ENCODE peak calls at places on chromosomes 5 and 9, in five cellular contexts. L, G, I, Y and E are unnamed samples.

GRCh38 chr5:112604741-112605390 is 132.8 kb upstream of the APC start:
- DNase-seq in I (no peak), G (peak; percentile 15), Y (no peak), L (peak; percentile 29), E (peak; percentile 52)

GRCh38 chr5:80689627-80690026 is 34.8 kb upstream of the DHFR start:
- DNase-seq in G (no peak), I (no peak), Y (no peak), L (no peak), E (no peak)

GRCh38 chr9:99693888-99694287 is 127.8 kb upstream of the NR4A3 start:
- DNase-seq in L (no peak), G (no peak), I (peak; percentile 10), Y (no peak), E (no peak)

GRCh38 chr9:5909999-5910398 is 19.3 kb downstream of the MLANA start:
- DNase-seq in G (no peak), Y (peak; percentile 45), L (no peak), I (peak; percentile 67), E (no peak)

GRCh38 chr9:108241384-108241783 is 614.4 kb downstream of the ACTL7B start:
- DNase-seq in L (peak; percentile 10), G (no peak), I (peak; percentile 5), Y (no peak), E (peak; percentile 43)

GRCh38 chr5:124377386-124377785 is 369.1 kb downstream of the ZNF608 start:
- DNase-seq in I (no peak), Y (no peak), G (no peak), L (no peak), E (no peak)

GRCh38 chr5:173628501-173628900 is 12.1 kb upstream of the BOD1 start:
- DNase-seq in Y (no peak), L (no peak), I (no peak), G (no peak), E (no peak)

GRCh38 chr9:91905958-91906585 is 44.0 kb downstream of the ROR2 start:
- DNase-seq in Y (no peak), I (no peak), L (no peak), G (peak; percentile 95), E (no peak)

GRCh38 chr9:91334053-91334452 is 27.7 kb downstream of the AUH start:
- DNase-seq in L (no peak), I (peak; percentile 48), Y (peak; percentile 38), G (no peak), E (no peak)

GRCh38 chr9:87792831-87793288 is 66.9 kb downstream of the CTSL start:
- DNase-seq in I (peak; percentile 99), G (peak; percentile 77), L (peak; percentile 63), Y (peak; percentile 75), E (no peak)

GRCh38 chr5:138502121-138502520 is 36.8 kb downstream of the EGR1 start:
- DNase-seq in I (peak; percentile 74), Y (peak; percentile 31), L (no peak), G (no peak), E (no peak)

GRCh38 chr5:67035098-67035740 is 161.4 kb downstream of the CD180 start:
- DNase-seq in G (no peak), Y (peak; percentile 33), L (no peak), I (no peak), E (no peak)

GRCh38 chr5:59749782-59750520 is 143.6 kb downstream of the PDE4D start:
- DNase-seq in G (no peak), Y (peak; percentile 46), L (no peak), I (peak; percentile 29), E (no peak)

GRCh38 chr5:39498247-39498952 is 73.6 kb upstream of the DAB2 start:
- DNase-seq in L (no peak), Y (peak; percentile 77), I (peak; percentile 38), G (no peak), E (no peak)

GRCh38 chr9:97747201-97747965 is 50.2 kb upstream of the XPA start:
- DNase-seq in L (no peak), Y (no peak), G (no peak), I (no peak), E (peak; percentile 88)

GRCh38 chr9:127878001-127878651 is 651 bp upstream of the AK1 start:
- DNase-seq in L (no peak), I (no peak), G (no peak), Y (no peak), E (peak; percentile 84)
- H3K9ac ChIP-seq in L (peak overlapping the region; percentile 70), I (peak overlapping the region; percentile 73), G (peak overlapping the region; percentile 37), Y (peak overlapping the region; percentile 48), E (no peak overlapping the region)

GRCh38 chr5:91556-92263 is at the start of gene PLEKHG4B:
- DNase-seq in L (no peak), Y (peak; percentile 47), I (peak; percentile 26), G (no peak), E (peak; percentile 93)
- TF ChIP-seq EZH2 in L (no peak), Y (no peak), I (no peak), G (no peak), E (no peak)

GRCh38 chr5:159102294-159102934 is 2.7 kb upstream of the EBF1 start:
- DNase-seq in I (peak; percentile 60), Y (no peak), L (no peak), G (no peak), E (no peak)
- H3K9ac ChIP-seq in I (no peak overlapping the region), Y (no peak overlapping the region), L (no peak overlapping the region), G (no peak overlapping the region), E (no peak overlapping the region)

DNA sequence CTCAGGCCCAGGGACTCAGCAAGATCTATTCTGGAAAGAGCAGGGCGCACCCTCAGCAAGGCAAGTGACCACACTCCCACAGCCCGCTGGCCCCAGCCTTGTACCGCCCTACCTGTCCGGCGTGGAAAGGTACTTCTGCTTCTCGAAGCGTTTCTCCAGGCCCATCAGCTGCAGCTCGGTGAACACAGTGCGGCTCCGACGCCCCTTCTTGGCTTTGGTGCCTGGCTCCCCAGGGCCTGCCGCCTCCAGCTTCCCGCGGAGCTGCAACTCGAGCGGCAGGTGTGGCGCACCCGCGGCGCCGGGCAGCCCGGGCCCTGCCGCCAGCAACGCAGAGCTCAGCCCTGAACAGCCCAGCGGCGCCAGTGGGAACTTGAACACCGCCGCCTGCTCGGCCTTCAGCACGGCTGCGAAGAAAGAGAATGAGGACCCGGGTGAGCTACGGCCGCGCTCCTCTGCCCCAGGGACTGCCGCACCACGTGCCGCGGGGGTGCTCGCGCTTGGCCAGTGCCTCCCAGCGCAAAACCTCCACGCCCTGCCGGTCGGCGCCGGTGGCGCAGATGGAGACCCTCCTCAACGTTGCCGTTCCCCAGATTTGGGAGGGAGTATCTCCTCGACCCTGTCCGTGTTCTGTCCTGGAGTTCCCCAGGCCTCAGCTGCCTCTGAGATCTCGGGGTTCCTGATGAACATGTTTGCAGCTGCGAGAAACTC is 2.2 kb downstream of the BARX1 start:
- DNase-seq in G (no peak), I (no peak), L (no peak), Y (no peak), E (peak; percentile 66)
- TF ChIP-seq EZH2 in G (no peak), I (no peak), L (no peak), Y (peak; percentile 22), E (peak; percentile 83)

GRCh38 chr9:34491596-34491995 is 31.2 kb downstream of the ENHO start:
- DNase-seq in G (no peak), Y (no peak), L (no peak), I (no peak), E (no peak)
- H3K9ac ChIP-seq in G (no peak overlapping the region), Y (no peak overlapping the region), L (no peak overlapping the region), I (no peak overlapping the region), E (no peak overlapping the region)

GRCh38 chr9:34380511-34381315 is 4.0 kb upstream of the MYORG start:
- DNase-seq in L (no peak), G (peak; percentile 68), Y (peak; percentile 66), I (peak; percentile 83), E (peak; percentile 90)
- TF ChIP-seq EZH2 in L (no peak), G (no peak), Y (peak; percentile 39), I (no peak), E (peak; percentile 36)

GRCh38 chr5:111119856-111120255 is 27.7 kb downstream of the WDR36 start:
- DNase-seq in Y (no peak), L (no peak), I (no peak), G (no peak), E (no peak)

GRCh38 chr5:111120911-111121310 is 28.8 kb downstream of the WDR36 start:
- DNase-seq in L (no peak), I (no peak), Y (no peak), G (no peak), E (no peak)

GRCh38 chr5:111124793-111125192 is 32.6 kb downstream of the WDR36 start:
- DNase-seq in G (no peak), L (no peak), Y (no peak), I (peak; percentile 26), E (no peak)

GRCh38 chr5:111121926-111122325 is 29.8 kb downstream of the WDR36 start:
- DNase-seq in G (no peak), L (no peak), Y (no peak), I (no peak), E (no peak)

DNA sequence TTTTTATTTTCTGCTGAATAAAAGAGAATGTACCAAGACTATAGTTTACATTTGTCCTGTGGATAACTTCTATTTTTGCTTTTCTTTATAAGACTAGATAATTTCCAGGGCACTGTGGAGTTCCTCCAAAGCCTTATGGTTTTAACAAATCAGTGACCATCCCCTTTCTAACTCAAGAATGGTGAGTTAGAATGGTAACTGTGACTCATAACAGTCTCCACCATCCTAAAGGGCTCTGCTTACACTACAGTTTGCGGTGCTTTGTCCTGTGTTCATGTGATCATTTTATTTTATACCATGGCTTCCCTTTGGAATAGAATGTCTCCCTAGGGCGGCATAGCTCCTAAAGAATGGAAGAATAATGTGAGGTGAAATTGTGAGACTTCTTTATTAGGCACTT is 30.2 kb downstream of the WDR36 start:
- DNase-seq in G (no peak), Y (no peak), I (no peak), L (no peak), E (no peak)
- H3K9ac ChIP-seq in G (no peak overlapping the region), Y (no peak overlapping the region), I (no peak overlapping the region), L (no peak overlapping the region), E (no peak overlapping the region)